ENCODE peak calls at places on chromosomes 3 and 15, in seven cellular contexts. T, J, K, H, L, M and Z are unnamed samples.

GRCh38 chr3:158770254-158771017 is 31.4 kb upstream of the MFSD1 start:
- DNase-seq in T (no peak), K (peak; percentile 65), L (no peak), H (no peak), J (peak; percentile 85), M (no peak), Z (no peak)

GRCh38 chr3:38730281-38730680 is 80.8 kb upstream of the SCN5A start:
- DNase-seq in K (peak; percentile 63), H (no peak), T (no peak), L (no peak), J (peak; percentile 34), M (no peak), Z (no peak)

GRCh38 chr15:66743703-66744536 is 41.9 kb downstream of the SMAD6 start:
- DNase-seq in K (no peak), J (no peak), H (no peak), L (no peak), T (no peak), M (peak; percentile 19), Z (no peak)

GRCh38 chr3:52408466-52408865 is 36.4 kb downstream of the SEMA3G start:
- DNase-seq in H (no peak), K (no peak), J (no peak), L (no peak), T (no peak), M (no peak), Z (no peak)

GRCh38 chr3:23845361-23845760 is 39.6 kb downstream of the UBE2E1 start:
- DNase-seq in M (no peak), H (no peak), L (no peak), J (no peak), K (no peak), T (no peak), Z (no peak)

GRCh38 chr15:56286213-56286612 is 42.5 kb upstream of the RFX7 start:
- DNase-seq in H (no peak), T (no peak), J (no peak), K (no peak), M (no peak), L (peak; percentile 47), Z (no peak)

GRCh38 chr3:16252988-16253387 is 11.8 kb downstream of the DPH3 start:
- DNase-seq in M (no peak), T (no peak), H (no peak), L (no peak), K (no peak), J (no peak), Z (no peak)

GRCh38 chr3:52606373-52607085 is 70.1 kb downstream of the UQCC5 start:
- DNase-seq in H (no peak), T (no peak), K (peak; percentile 17), J (peak; percentile 59), L (no peak), M (no peak), Z (no peak)

GRCh38 chr3:126926684-126927404 is 56.1 kb upstream of the PLXNA1 start:
- DNase-seq in M (no peak), H (no peak), J (peak; percentile 89), K (peak; percentile 86), L (no peak), T (no peak), Z (peak; percentile 81)

GRCh38 chr3:58049143-58049785 is 41.0 kb downstream of the FLNB start:
- DNase-seq in M (peak; percentile 46), J (peak; percentile 93), L (peak; percentile 59), K (peak; percentile 81), T (no peak), H (no peak), Z (no peak)

GRCh38 chr3:187919990-187920389 is 174.7 kb upstream of the BCL6 start:
- DNase-seq in K (no peak), M (no peak), T (no peak), J (no peak), H (no peak), L (no peak), Z (no peak)

GRCh38 chr3:94004301-94004910 is 24.0 kb downstream of the STX19 start:
- DNase-seq in L (no peak), H (peak; percentile 30), T (no peak), K (peak; percentile 72), M (no peak), J (peak; percentile 72), Z (no peak)

GRCh38 chr3:30227571-30228301 is 378.7 kb upstream of the TGFBR2 start:
- DNase-seq in K (peak; percentile 88), L (no peak), H (no peak), T (no peak), J (peak; percentile 97), M (no peak), Z (no peak)

GRCh38 chr15:92617197-92618037 is 38.2 kb downstream of the FAM174B start:
- DNase-seq in L (no peak), H (no peak), J (peak; percentile 82), K (peak; percentile 35), M (no peak), T (no peak), Z (no peak)

GRCh38 chr3:120102674-120103073 is 8.4 kb upstream of the GSK3B start:
- DNase-seq in K (no peak), T (no peak), L (no peak), J (no peak), M (no peak), H (no peak), Z (no peak)

GRCh38 chr3:46163551-46163981 is 44.5 kb downstream of the CCR1 start:
- DNase-seq in K (no peak), M (no peak), L (no peak), T (no peak), H (no peak), J (no peak), Z (no peak)

DNA sequence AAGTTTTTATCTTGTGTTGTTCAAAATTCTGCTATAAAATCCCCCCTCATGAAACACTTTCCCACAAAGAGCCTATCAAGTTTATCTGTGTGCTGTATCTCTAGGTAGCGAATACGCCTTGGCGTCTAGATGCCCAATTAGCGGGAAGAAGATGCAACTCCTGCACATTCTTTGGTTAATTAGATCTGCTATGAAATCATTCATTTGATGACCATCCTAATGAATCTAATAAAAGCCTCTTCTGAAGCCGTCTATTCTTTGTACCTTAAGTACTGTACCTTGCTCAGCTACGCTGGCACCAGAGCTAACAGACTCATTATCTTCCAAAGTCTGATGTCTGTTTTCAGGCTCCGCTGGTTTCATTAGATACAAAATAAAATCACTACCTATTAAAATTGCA is 28.6 kb upstream of the CHST2 start:
- DNase-seq in K (no peak), J (no peak), H (no peak), T (no peak), M (no peak), L (no peak), Z (no peak)
- TF ChIP-seq CTCF in K (no peak), J (no peak), H (no peak), T (no peak), M (no peak), L (no peak), Z (no peak)

GRCh38 chr3:48765376-48765775 is 48.4 kb upstream of the IP6K2 start:
- DNase-seq in J (no peak), L (no peak), T (no peak), H (no peak), M (no peak), K (peak; percentile 12), Z (no peak)
- TF ChIP-seq CTCF in J (no peak), L (no peak), T (no peak), H (no peak), M (no peak), K (peak; percentile 53), Z (no peak)

DNA sequence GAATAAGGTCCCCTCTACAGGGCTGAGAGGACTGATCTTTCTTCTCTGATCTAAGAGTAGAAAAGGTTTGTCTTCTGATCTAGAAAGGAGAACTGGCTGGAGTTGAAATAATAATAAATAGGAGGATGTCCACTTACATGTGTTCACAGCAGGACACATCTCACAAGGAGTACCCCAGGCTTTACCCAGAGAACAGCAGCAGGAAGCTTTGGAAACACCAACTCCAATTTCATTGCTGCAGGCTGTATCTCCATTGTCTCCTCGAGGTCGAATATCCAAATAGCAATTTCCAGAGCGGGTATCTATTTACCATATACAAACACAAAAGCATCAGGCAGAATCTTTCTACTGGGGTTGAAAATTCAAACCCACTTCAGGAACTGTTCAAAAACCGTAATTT is 136.6 kb downstream of the DUT start:
- DNase-seq in J (no peak), H (no peak), M (no peak), K (no peak), T (no peak), L (no peak), Z (no peak)
- TF ChIP-seq CTCF in J (no peak), H (no peak), M (no peak), K (no peak), T (no peak), L (no peak), Z (no peak)

DNA sequence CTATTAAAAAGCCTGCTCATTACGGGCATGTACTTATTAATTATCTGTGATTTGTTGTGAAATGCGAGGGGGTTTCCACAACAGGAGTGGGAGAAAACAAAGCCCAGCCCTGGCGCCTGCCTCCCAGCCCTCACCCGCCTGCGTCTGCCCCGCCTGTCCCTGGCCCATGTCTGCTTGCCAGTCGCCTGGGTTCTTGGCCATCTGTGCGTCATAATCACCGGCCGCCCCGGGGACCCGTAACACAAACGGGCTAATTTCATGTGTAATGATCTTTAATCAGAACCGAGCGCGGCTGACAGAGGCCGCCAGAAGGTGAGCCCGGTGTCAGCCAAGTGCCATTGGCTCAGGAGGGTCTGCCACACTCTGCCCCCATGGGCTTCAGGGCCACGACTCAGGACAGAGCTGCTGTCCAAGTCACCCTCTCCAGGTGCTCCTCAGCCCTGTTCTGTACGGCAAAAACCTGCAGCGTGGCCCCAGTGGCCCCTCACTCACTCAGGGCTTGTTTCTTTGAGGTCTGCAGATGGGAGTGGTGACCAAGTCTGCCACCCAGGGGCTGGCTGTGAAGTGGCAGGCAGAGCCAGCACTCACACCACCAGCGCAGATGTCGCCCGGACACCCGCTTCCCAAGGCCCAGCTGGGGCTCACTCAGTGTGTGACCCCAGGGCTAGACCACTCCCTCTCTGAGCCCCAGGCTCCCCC is 28.8 kb upstream of the TMEM115 start:
- DNase-seq in T (no peak), H (no peak), K (no peak), M (peak; percentile 45), L (peak; percentile 66), J (no peak), Z (no peak)
- TF ChIP-seq CTCF in T (peak; percentile 26), H (no peak), K (peak; percentile 59), M (peak; percentile 23), L (no peak), J (peak; percentile 10), Z (no peak)

GRCh38 chr3:161854232-161854771 is 357.7 kb downstream of the OTOL1 start:
- DNase-seq in L (peak; percentile 65), K (peak; percentile 21), J (peak; percentile 87), H (no peak), T (no peak), M (peak; percentile 42), Z (no peak)

GRCh38 chr3:161852744-161853143 is 356.1 kb downstream of the OTOL1 start:
- DNase-seq in K (no peak), T (no peak), J (no peak), M (no peak), H (no peak), L (no peak), Z (no peak)

GRCh38 chr3:161851941-161852566 is 355.4 kb downstream of the OTOL1 start:
- DNase-seq in M (peak; percentile 77), K (peak; percentile 30), J (peak; percentile 12), T (no peak), L (peak; percentile 85), H (no peak), Z (peak; percentile 29)
- TF ChIP-seq CTCF in M (peak; percentile 86), K (peak; percentile 94), J (peak; percentile 77), T (peak; percentile 74), L (peak; percentile 80), H (peak; percentile 55), Z (no peak)